ENCODE peak calls at places on chromosomes 12 and 14, in four cellular contexts. C is AG09309, S is AG04449, Z is cardiac fibroblast. P is an unnamed sample.

GRCh38 chr14:94043756-94044475 is 17.8 kb downstream of the OTUB2 start:
- DNase-seq in S (no peak), C (no peak), Z (no peak), P (no peak)

GRCh38 chr14:20630340-20631022 is 11.0 kb downstream of the OR6S1 start:
- DNase-seq in S (no peak), C (no peak), Z (peak), P (no peak)

GRCh38 chr12:131850856-131851559 is 22.8 kb downstream of the MMP17 start:
- DNase-seq in C (no peak), S (no peak), Z (no peak), P (no peak)

GRCh38 chr14:23663711-23664110 is 27.5 kb downstream of the DHRS2 start:
- DNase-seq in Z (no peak), C (no peak), S (no peak), P (no peak)

GRCh38 chr12:100141998-100142850 is 450 bp downstream of the BLTP3B start:
- DNase-seq in Z (peak), C (no peak), S (no peak), P (no peak)

GRCh38 chr14:100398044-100398443 is 74.9 kb downstream of the SLC25A47 start:
- DNase-seq in Z (no peak), S (no peak), C (no peak), P (no peak)

GRCh38 chr12:26156201-26156871 is 31.5 kb upstream of the BHLHE41 start:
- DNase-seq in C (no peak), Z (no peak), S (no peak), P (no peak)

GRCh38 chr14:77206877-77207389 is 25.3 kb downstream of the TMEM63C start:
- DNase-seq in S (no peak), C (no peak), Z (no peak), P (no peak)

GRCh38 chr14:71783786-71784185 is 148.4 kb upstream of the RGS6 start:
- DNase-seq in S (no peak), Z (no peak), C (no peak), P (no peak)

GRCh38 chr12:82176761-82177490 is 181.3 kb downstream of the CCDC59 start:
- DNase-seq in C (no peak), Z (no peak), S (no peak), P (peak)

GRCh38 chr12:43988838-43989560 is 153.1 kb downstream of the TMEM117 start:
- DNase-seq in C (no peak), Z (no peak), S (no peak), P (no peak)

GRCh38 chr12:128245106-128245505 is 21.9 kb upstream of the TMEM132C start:
- DNase-seq in S (no peak), C (no peak), Z (no peak), P (no peak)

GRCh38 chr12:127179199-127179598 is 1087.8 kb upstream of the TMEM132C start:
- DNase-seq in Z (no peak), S (no peak), C (no peak), P (no peak)

GRCh38 chr12:70070494-70071007 is 172.7 kb upstream of the CNOT2 start:
- DNase-seq in Z (no peak), S (no peak), C (peak), P (no peak)

GRCh38 chr12:104583311-104583710 is 126.6 kb downstream of the CHST11 start:
- DNase-seq in C (no peak), Z (no peak), S (no peak), P (no peak)

GRCh38 chr14:26867171-26867757 is 269.4 kb upstream of the NOVA1 start:
- DNase-seq in C (no peak), Z (no peak), S (no peak), P (no peak)

GRCh38 chr14:84409435-84409834 is 1120.5 kb upstream of the FLRT2 start:
- DNase-seq in C (no peak), S (no peak), Z (peak), P (no peak)

GRCh38 chr12:46260913-46261476 is 7.8 kb downstream of the SLC38A1 start:
- DNase-seq in Z (no peak), S (no peak), C (no peak), P (no peak)

GRCh38 chr12:107677671-107678070 is 7.9 kb upstream of the PWP1 start:
- DNase-seq in C (no peak), S (no peak), Z (no peak), P (no peak)

GRCh38 chr12:3931206-3931605 is 58.0 kb upstream of the PARP11 start:
- DNase-seq in C (no peak), Z (no peak), S (no peak), P (no peak)

GRCh38 chr12:68403711-68404110 is 71.5 kb upstream of the MDM1 start:
- DNase-seq in Z (peak), C (no peak), S (no peak), P (no peak)

GRCh38 chr12:26728205-26729050 is 104.6 kb downstream of the ITPR2 start:
- DNase-seq in S (no peak), Z (no peak), C (no peak), P (no peak)

GRCh38 chr12:67742461-67742860 is 93.9 kb downstream of the DYRK2 start:
- DNase-seq in S (no peak), Z (no peak), C (no peak), P (no peak)

GRCh38 chr14:53836546-53836945 is 120.1 kb downstream of the BMP4 start:
- DNase-seq in C (no peak), S (no peak), Z (no peak), P (no peak)

GRCh38 chr12:5872745-5873144 is 72.3 kb downstream of the ANO2 start:
- DNase-seq in S (no peak), Z (no peak), C (no peak), P (peak)

GRCh38 chr12:45334396-45334795 is 118.5 kb downstream of the ANO6 start:
- DNase-seq in S (no peak), C (no peak), Z (no peak), P (no peak)

GRCh38 chr12:105835505-105835904 is 303.2 kb downstream of the NUAK1 start:
- DNase-seq in Z (no peak), S (no peak), C (no peak), P (no peak)

DNA sequence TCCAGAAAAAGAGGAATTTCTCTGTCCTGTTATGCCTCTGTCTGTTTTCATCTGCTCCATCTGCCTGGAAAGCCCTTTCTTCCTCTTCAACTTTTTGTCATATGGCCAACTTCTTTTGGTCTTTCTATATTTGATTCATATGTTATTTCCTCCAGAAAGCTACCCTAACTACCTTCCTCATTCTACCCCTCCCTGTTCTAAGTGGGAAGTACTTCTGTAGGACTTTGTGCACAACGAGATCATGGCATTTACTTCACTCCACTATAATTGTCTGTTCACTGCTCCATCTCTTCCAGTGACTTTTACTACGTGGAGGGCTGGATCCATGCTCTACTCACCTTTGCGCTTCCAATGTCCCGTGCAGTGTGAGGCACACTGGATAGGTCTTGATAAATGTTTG is 5.9 kb downstream of the CLEC4D start:
- DNase-seq in S (no peak), C (no peak), Z (no peak), P (no peak)
- TF ChIP-seq CTCF in S (no peak), C (no peak), Z (no peak), P (no peak)

DNA sequence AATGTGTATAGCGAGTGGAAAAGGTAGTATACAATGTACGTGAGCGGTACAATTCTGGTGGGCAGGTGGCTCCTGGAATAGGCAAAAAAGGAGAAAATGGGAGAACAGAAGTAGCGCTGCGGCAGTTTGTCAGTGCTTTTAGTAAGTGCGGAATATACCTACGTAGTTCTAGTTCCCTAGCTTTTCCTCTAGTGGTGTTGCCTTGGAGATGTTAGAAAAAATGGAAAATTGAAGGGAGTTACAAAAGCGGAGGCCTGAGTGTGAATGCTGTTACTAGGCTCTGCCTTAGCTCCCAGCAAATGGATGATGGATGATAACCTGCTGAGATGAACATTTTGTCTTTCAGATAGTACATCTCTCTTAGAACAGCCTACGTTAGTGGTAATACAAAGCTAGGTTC is 1.1 kb downstream of the TTC8 start:
- DNase-seq in S (no peak), Z (no peak), C (no peak), P (no peak)
- H3K4me3 ChIP-seq in S (peak), Z (no peak), C (peak), P (peak)

DNA sequence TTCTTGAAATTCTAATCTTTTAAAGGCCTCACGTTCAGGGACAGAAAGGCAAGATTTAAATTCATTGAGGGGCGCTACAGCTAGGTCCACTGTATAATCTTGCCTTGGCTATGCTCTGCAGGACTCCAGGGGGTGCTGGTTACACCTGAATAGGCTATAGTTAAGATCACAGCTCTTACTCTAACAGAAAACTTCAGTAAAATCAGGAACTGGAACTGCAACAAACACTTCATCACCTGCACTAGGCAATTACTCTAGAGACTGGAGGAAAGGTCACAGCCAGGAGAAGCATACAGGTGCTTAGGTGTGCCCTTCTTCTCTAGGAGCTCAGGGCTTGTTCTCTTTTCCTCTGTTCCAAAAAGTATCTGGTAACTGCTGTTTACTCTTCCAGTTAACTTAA is 20.9 kb downstream of the SLCO1C1 start:
- DNase-seq in Z (no peak), C (no peak), S (no peak), P (no peak)
- TF ChIP-seq CTCF in Z (no peak), C (no peak), S (no peak), P (no peak)

GRCh38 chr14:55028066-55028465 is 1.0 kb downstream of the SOCS4 start:
- DNase-seq in S (no peak), C (no peak), Z (no peak), P (no peak)

GRCh38 chr14:55026793-55027560 is at the start of the genes SOCS4 and WDHD1:
- DNase-seq in S (peak), C (peak), Z (peak), P (peak)

GRCh38 chr14:55026441-55026792 is 482 bp downstream of the WDHD1 start:
- DNase-seq in S (no peak), Z (no peak), C (no peak), P (no peak)

GRCh38 chr14:55025948-55026347 is 951 bp downstream of the WDHD1 start:
- DNase-seq in C (no peak), S (no peak), Z (no peak), P (no peak)

DNA sequence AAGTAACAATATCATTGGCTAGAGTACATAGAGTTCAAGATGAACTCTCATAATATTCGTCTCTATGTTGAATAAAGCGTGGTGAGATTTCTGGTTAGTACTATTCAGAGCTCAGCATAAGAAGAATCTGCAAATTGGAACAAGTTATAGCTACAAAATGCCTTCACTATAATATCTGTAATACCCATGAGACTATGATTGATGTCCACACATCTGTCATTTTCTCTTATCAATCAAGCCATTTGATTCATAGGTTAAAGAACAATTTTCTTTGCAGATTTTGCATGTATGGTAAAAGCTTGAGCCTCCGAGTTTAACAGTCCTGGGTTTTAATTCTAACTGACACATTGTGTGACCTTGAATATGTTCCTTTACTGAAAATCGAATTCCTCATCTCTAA is 1.4 kb downstream of the SOCS4 start:
- DNase-seq in S (no peak), C (no peak), Z (no peak), P (no peak)
- H3K4me3 ChIP-seq in S (peak), C (peak), Z (no peak), P (peak)

GRCh38 chr12:42299392-42300308 is 26.2 kb downstream of the ZCRB1 start:
- DNase-seq in S (peak), C (no peak), Z (peak), P (peak)

GRCh38 chr12:42298887-42299286 is 27.0 kb downstream of the ZCRB1 start:
- DNase-seq in C (no peak), Z (no peak), S (no peak), P (no peak)

GRCh38 chr12:42291680-42292079 is 34.2 kb downstream of the ZCRB1 start:
- DNase-seq in Z (no peak), S (no peak), C (no peak), P (no peak)

GRCh38 chr12:42296503-42297109 is 29.3 kb downstream of the ZCRB1 start:
- DNase-seq in C (no peak), S (no peak), Z (peak), P (no peak)
- TF ChIP-seq CTCF in C (peak), S (peak), Z (peak), P (peak)

DNA sequence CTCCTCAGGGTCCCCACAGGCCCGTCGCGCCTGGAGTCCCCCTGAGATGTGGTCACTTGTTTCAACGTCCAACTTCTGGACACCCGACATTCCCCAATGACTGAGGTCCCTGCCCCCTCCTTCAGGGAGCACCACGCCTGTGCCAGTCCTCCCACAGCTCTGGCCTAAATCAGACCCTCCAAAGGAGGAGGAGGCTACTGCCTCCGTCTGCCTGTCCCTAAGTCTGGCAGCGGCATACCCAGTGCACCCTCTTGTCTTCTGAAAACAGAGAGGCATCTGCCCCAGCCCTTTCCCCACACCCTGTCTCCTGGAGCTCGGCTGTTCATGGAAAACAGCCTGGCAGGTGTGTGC is 46.2 kb downstream of the TESC start:
- DNase-seq in C (no peak), Z (no peak), S (no peak), P (no peak)
- H3K4me3 ChIP-seq in C (no peak), Z (no peak), S (no peak), P (no peak)

DNA sequence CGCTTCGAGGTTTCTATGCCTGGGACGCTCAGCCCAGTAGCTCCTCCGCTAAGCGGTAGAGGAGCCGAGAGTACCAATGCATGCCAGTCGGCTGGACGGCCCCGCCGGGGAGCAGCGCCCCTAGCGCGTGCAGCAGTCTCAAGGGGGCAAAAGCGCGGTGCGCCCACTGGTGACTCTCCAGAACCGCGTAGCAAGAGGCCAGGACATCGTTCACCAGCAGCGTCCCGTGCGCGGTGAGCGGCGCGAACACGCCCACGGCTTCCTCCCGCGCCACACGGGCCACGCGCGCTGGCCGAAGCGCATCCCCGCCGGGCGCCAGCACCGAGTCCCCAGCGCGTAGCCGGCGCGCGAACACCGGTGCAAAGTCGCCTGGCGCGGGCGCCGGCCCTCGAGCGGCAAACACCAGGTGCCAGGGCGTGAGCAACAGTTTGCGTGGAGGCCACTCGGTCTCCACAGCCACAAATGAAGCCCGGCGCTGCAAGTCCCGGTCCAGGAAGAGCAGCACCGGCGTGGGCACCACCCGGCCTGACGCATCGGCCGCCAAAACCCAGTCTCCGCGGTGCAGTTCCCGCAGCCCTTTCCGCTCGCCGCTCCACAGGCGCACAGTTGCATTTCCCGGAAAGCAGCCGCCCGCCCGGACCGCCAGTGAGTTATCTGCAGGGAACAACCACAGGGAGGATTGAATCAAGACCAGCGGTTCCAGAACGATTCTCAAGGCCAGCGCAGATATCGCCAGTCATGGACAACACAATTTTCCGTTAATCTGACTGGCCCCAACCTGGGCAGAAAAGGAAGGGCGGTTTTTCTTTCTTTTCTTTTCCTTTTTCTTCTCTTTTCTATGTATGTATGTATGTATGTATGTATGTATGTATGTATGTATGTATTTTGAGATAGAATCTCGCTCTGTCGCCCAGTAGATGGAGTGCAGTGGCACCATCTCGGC is 4.5 kb downstream of the DHH start:
- DNase-seq in S (no peak), Z (peak), C (no peak), P (no peak)
- TF ChIP-seq CTCF in S (peak), Z (peak), C (peak), P (peak)

DNA sequence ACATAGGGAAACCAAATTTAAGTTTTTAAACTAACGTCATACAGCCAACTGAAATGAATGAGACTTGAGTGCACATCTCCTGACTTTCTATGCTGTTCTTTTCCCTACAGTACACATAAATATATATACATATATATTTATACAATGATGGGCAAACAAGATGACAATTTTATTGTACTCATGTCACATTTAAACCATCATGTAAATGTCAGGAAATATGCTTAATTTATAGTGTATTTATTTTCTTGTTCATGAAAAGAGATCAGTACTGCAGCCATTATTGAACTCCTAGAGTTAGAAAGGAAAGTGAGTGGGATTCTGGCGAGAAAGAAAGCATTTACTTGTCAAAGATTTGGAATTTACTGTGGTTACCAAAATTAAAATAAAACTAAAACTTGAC is 144.4 kb downstream of the RAD51B start:
- DNase-seq in S (no peak), C (no peak), Z (no peak), P (no peak)
- H3K4me3 ChIP-seq in S (no peak), C (no peak), Z (no peak), P (no peak)

GRCh38 chr12:95073698-95074520 is 491 bp upstream of the NR2C1 start:
- DNase-seq in C (no peak), S (no peak), Z (no peak), P (no peak)
- TF ChIP-seq CTCF in C (peak), S (peak), Z (peak), P (peak)

P was measured in retinal pigment epithelial cell.